ENCODE peak calls at places on chromosomes 3 and 15, in nine cellular contexts. K is OCI-LY7, N is breast epithelium, M is pancreas, S is PC-9, T is K562, R is psoas muscle, A is neural progenitor cell, G is fibroblast of lung. W is an unnamed sample. For H3K4me1 and H3K9me3, the result is how much of the 10 kb centered on the place peaks cover.

GRCh38 chr3:170660139-170660538 is 74.3 kb upstream of the SLC7A14 start:
- DNase-seq in K (no peak), N (no peak), M (no peak), S (no peak), T (no peak), R (no peak), A (no peak), G (no peak), W (no peak)

GRCh38 chr3:120204338-120204737 is 80.7 kb downstream of the GPR156 start:
- DNase-seq in K (no peak), N (no peak), M (no peak), S (no peak), T (no peak), R (no peak), A (no peak), G (no peak), W (no peak)

GRCh38 chr3:97232635-97233034 is 418.2 kb downstream of the EPHA6 start:
- DNase-seq in K (no peak), N (peak), M (no peak), S (peak), T (no peak), R (no peak), A (no peak), G (no peak), W (no peak)

GRCh38 chr3:124927454-124928079 is 7.0 kb downstream of the MUC13 start:
- DNase-seq in K (no peak), N (no peak), M (no peak), S (no peak), T (no peak), R (no peak), A (no peak), G (peak), W (no peak)

GRCh38 chr3:11385908-11386307 is 113.7 kb downstream of the ATG7 start:
- DNase-seq in K (no peak), N (no peak), M (peak), S (no peak), T (no peak), R (no peak), A (no peak), G (peak), W (no peak)

GRCh38 chr3:126528800-126529541 is 5.0 kb downstream of the CHST13 start:
- DNase-seq in K (no peak), N (no peak), M (peak), S (no peak), T (no peak), R (no peak), A (no peak), G (no peak), W (peak)

GRCh38 chr3:184248454-184249411 is at the start of gene ALG3:
- DNase-seq in K (peak), N (peak), M (peak), S (peak), T (peak), R (peak), A (peak), G (peak), W (peak)

GRCh38 chr3:45210308-45211038 is 15.6 kb downstream of the TMEM158 start:
- DNase-seq in K (peak), N (peak), M (peak), S (peak), T (peak), R (peak), A (peak), G (peak), W (peak)

GRCh38 chr15:46296797-46297196 is 662.0 kb downstream of the SQOR start:
- DNase-seq in K (no peak), N (no peak), M (no peak), S (no peak), T (no peak), R (no peak), A (no peak), G (no peak), W (no peak)

GRCh38 chr15:30929064-30929669 is 25.5 kb downstream of the FAN1 start:
- DNase-seq in K (no peak), N (no peak), M (no peak), S (no peak), T (peak), R (no peak), A (no peak), G (no peak), W (no peak)

GRCh38 chr15:75725021-75725718 is 12.5 kb upstream of the CSPG4 start:
- DNase-seq in K (no peak), N (no peak), M (no peak), S (no peak), T (no peak), R (no peak), A (no peak), G (no peak), W (no peak)

GRCh38 chr3:4581452-4581851 is 88.3 kb downstream of the ITPR1 start:
- DNase-seq in K (no peak), N (no peak), M (no peak), S (no peak), T (no peak), R (no peak), A (no peak), G (no peak), W (no peak)

GRCh38 chr3:190499157-190499556 is 14.7 kb upstream of the IL1RAP start:
- DNase-seq in K (no peak), N (no peak), M (no peak), S (no peak), T (no peak), R (no peak), A (no peak), G (no peak), W (no peak)

GRCh38 chr3:53498993-53499641 is 4.7 kb downstream of the CACNA1D start:
- DNase-seq in K (no peak), N (no peak), M (no peak), S (no peak), T (peak), R (no peak), A (peak), G (no peak), W (no peak)

GRCh38 chr15:68057089-68057488 is 3.0 kb downstream of the PIAS1 start:
- DNase-seq in K (no peak), N (no peak), M (no peak), S (no peak), T (no peak), R (no peak), A (no peak), G (no peak), W (no peak)

GRCh38 chr3:190673157-190673556 is 159.3 kb downstream of the IL1RAP start:
- DNase-seq in K (no peak), N (no peak), M (no peak), S (no peak), T (no peak), R (no peak), A (no peak), G (peak), W (no peak)

GRCh38 chr15:21269121-21269520 is 171.2 kb downstream of the POTEB3 start:
- DNase-seq in K (no peak), N (no peak), M (no peak), S (no peak), T (no peak), R (no peak), A (no peak), G (no peak), W (no peak)

GRCh38 chr15:64004582-64004981 is 41.7 kb downstream of the DAPK2 start:
- DNase-seq in K (no peak), N (no peak), M (peak), S (peak), T (peak), R (peak), A (no peak), G (peak), W (no peak)

GRCh38 chr15:98155356-98155755 is 194.9 kb downstream of the ARRDC4 start:
- DNase-seq in K (no peak), N (no peak), M (no peak), S (no peak), T (no peak), R (no peak), A (no peak), G (peak), W (no peak)

GRCh38 chr15:52532427-52532826 is 3.7 kb upstream of the MYO5A start:
- DNase-seq in K (no peak), N (no peak), M (no peak), S (no peak), T (no peak), R (no peak), A (no peak), G (no peak), W (no peak)

GRCh38 chr3:173004681-173005080 is 136.4 kb downstream of the SPATA16 start:
- DNase-seq in K (no peak), N (no peak), M (no peak), S (no peak), T (no peak), R (no peak), A (no peak), G (no peak), W (no peak)

GRCh38 chr15:63047792-63048114 is 5.2 kb downstream of the TPM1 start:
- DNase-seq in K (no peak), N (no peak), M (no peak), S (no peak), T (no peak), R (no peak), A (no peak), G (no peak), W (no peak)

GRCh38 chr3:193130576-193130975 is 110.4 kb upstream of the PLAAT1 start:
- DNase-seq in K (no peak), N (no peak), M (no peak), S (no peak), T (no peak), R (no peak), A (no peak), G (no peak), W (no peak)

GRCh38 chr3:101677436-101678286 is 729 bp upstream of the ZBTB11 start:
- DNase-seq in K (peak), N (no peak), M (no peak), S (no peak), T (no peak), R (no peak), A (peak), G (no peak), W (peak)

GRCh38 chr3:126845910-126846309 is 137.0 kb upstream of the PLXNA1 start:
- DNase-seq in K (no peak), N (no peak), M (no peak), S (no peak), T (no peak), R (no peak), A (peak), G (no peak), W (no peak)

GRCh38 chr3:58665410-58665809 is 1.2 kb downstream of the FAM3D start:
- DNase-seq in K (no peak), N (no peak), M (no peak), S (no peak), T (no peak), R (no peak), A (no peak), G (no peak), W (no peak)

GRCh38 chr3:30222436-30222835 is 384.0 kb upstream of the TGFBR2 start:
- DNase-seq in K (no peak), N (no peak), M (no peak), S (no peak), T (no peak), R (no peak), A (no peak), G (peak), W (no peak)

GRCh38 chr3:31692714-31693113 is 160.0 kb downstream of the STT3B start:
- DNase-seq in K (no peak), N (no peak), M (no peak), S (no peak), T (no peak), R (no peak), A (peak), G (no peak), W (no peak)

GRCh38 chr15:75785771-75786563 is 57.3 kb upstream of the UBE2Q2 start:
- DNase-seq in K (no peak), N (no peak), M (no peak), S (no peak), T (peak), R (no peak), A (peak), G (peak), W (no peak)

GRCh38 chr15:76286231-76286879 is 24.9 kb downstream of the ETFA start:
- DNase-seq in K (peak), N (no peak), M (no peak), S (no peak), T (no peak), R (no peak), A (no peak), G (no peak), W (no peak)

GRCh38 chr3:98223907-98224672 is 40.0 kb upstream of the OR5H6 start:
- DNase-seq in K (no peak), N (no peak), M (no peak), S (no peak), T (no peak), R (no peak), A (no peak), G (no peak), W (no peak)

GRCh38 chr15:70095387-70096214 is 2.1 kb downstream of the TLE3 start:
- DNase-seq in K (peak), N (no peak), M (peak), S (peak), T (peak), R (peak), A (peak), G (no peak), W (peak)

GRCh38 chr3:115095236-115095635 is 51.9 kb downstream of the ZBTB20 start:
- DNase-seq in K (no peak), N (no peak), M (no peak), S (no peak), T (no peak), R (no peak), A (no peak), G (no peak), W (no peak)
- H3K4me1 ChIP-seq in K (under half), N (under half), M (under half), S (under half), T (under half), R (half or more), A (under half), G (under half), W (half or more)

DNA sequence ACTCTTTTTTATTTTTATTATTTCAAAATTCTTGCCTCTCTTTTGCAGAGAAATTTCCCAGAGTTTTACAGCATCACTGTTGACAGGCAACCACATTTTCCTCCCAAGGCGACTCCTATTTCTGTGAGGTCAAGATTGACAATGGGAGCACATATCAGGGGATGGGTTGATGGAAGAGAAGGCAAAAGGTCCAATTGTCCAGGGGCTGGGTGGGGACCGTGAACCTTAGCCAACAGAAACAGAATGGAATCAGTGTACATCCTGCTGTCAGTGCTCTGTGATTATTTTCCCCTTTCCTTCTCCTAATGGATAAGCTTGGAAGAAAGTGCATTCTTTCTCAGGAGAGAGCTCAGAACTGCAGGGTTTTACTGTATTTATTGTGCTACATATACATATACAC is 42.4 kb downstream of the CNTN6 start:
- DNase-seq in K (no peak), N (no peak), M (no peak), S (no peak), T (no peak), R (no peak), A (no peak), G (no peak), W (no peak)
- H3K9me3 ChIP-seq in K (under half), N (under half), M (under half), S (under half), T (under half), R (under half), A (under half), G (under half), W (under half)

GRCh38 chr3:130915567-130916292 is 21.8 kb downstream of the ATP2C1 start:
- DNase-seq in K (no peak), N (no peak), M (no peak), S (no peak), T (no peak), R (no peak), A (no peak), G (no peak), W (no peak)

GRCh38 chr3:130916507-130917167 is 22.8 kb downstream of the ATP2C1 start:
- DNase-seq in K (peak), N (no peak), M (no peak), S (no peak), T (no peak), R (no peak), A (no peak), G (no peak), W (no peak)

DNA sequence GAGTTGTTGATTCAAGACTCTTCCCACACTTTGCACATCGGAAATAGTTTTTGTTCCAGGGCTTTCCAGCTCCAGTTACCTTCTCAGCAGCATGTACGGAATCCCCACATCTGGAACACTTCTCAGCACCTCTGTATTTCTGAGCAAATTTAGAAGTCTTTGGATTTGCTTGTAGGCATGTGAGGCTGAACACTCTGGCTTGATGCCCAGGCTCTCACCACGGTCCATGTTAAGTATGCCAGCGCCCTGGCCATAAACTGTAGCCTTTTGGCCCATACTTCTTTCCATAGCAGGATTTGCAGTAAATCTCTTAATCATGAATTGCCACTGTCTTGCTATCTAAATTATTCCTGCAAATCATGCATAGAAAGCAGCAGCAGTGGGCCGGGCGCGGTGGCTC is 24.4 kb downstream of the ATP2C1 start:
- DNase-seq in K (no peak), N (no peak), M (no peak), S (no peak), T (no peak), R (no peak), A (no peak), G (peak), W (no peak)
- TF ChIP-seq CTCF in K (no peak), N (no peak), M (no peak), S (no peak), T (no peak), R (no peak), A (no peak), G (no peak), W (no peak)

DNA sequence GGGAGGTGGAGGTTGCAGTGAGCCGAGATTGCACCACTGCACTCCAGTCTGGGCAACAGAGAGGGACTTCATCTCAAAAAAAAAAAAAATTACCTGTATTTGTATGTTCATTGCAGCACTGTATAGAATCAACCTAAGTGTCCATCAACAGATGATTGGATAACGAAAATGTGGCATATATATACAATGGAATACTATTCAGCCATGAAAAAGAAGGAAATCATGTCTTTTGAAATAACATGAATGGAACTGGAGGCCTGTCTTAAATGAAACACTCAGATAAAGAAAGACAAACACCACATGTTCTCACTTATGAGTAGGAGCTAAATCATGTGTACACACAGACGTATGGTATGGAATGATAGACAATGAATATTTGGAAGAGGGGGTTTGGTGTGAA is 59.4 kb upstream of the MEF2A start:
- DNase-seq in K (no peak), N (no peak), M (no peak), S (no peak), T (no peak), R (no peak), A (no peak), G (no peak), W (no peak)
- H3K4me1 ChIP-seq in K (half or more), N (under half), M (under half), S (under half), T (under half), R (half or more), A (under half), G (under half), W (under half)

DNA sequence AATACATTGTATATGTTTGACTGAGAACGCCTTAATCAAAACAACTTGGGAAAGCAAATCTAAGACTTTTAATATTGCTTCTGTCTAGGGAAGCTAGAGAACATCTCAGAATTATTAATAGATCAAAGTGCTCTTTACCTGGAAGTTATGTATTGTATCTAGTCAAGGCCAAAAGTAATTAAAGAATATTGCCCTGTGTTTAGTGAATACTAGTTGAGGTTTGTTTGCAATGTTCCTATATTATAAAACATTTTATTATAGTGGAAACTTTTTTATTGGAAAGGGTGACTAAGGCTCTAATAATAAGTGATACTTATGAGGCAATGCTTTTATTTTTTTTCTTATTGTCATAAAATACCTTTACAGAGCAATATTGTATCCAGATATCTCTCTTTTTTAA is 118.2 kb downstream of the CADM2 start:
- DNase-seq in K (no peak), N (no peak), M (no peak), S (no peak), T (no peak), R (no peak), A (no peak), G (no peak), W (no peak)
- H3K9me3 ChIP-seq in K (under half), N (under half), M (under half), S (under half), T (under half), R (under half), A (under half), G (under half), W (under half)

W was measured in heart right ventricle.